ENCODE peak calls at places on chromosomes 2 and 18, in nine cellular contexts. Q is heart left ventricle; I is pancreas; O is Peyer's patch; H is A549; C is colonic mucosa; V is H1; S is CD4-positive, CD25-positive, alpha-beta regulatory T cell; J is ovary. X is an unnamed sample.

GRCh38 chr2:68918497-68918896 is 34.2 kb downstream of the GKN2 start:
- DNase-seq in Q (no peak), I (no peak), O (no peak), H (no peak), C (no peak), V (no peak), S (no peak), J (no peak), X (no peak)

GRCh38 chr2:152036611-152037469 is 62.0 kb downstream of the CACNB4 start:
- DNase-seq in Q (peak; percentile 73), I (peak; percentile 34), O (peak; percentile 83), H (peak; percentile 42), C (peak; percentile 73), V (peak; percentile 66), S (peak; percentile 41), J (peak; percentile 74), X (peak; percentile 60)

GRCh38 chr18:69495338-69495737 is 94.7 kb downstream of the DOK6 start:
- DNase-seq in Q (no peak), I (no peak), O (no peak), H (no peak), C (no peak), V (no peak), S (no peak), J (no peak), X (no peak)

GRCh38 chr2:152031747-152032146 is 67.1 kb downstream of the CACNB4 start:
- DNase-seq in Q (no peak), I (no peak), O (no peak), H (no peak), C (no peak), V (no peak), S (no peak), J (no peak), X (no peak)

GRCh38 chr2:74639550-74639949 is 8.6 kb downstream of the M1AP start:
- DNase-seq in Q (no peak), I (no peak), O (no peak), H (no peak), C (no peak), V (no peak), S (no peak), J (no peak), X (no peak)

GRCh38 chr2:3488768-3489448 is 30.4 kb downstream of the ADI1 start:
- DNase-seq in Q (no peak), I (peak; percentile 26), O (peak; percentile 43), H (no peak), C (no peak), V (no peak), S (no peak), J (no peak), X (peak; percentile 85)

GRCh38 chr18:43751835-43752234 is 474.5 kb upstream of the SYT4 start:
- DNase-seq in Q (no peak), I (no peak), O (no peak), H (no peak), C (no peak), V (no peak), S (no peak), J (no peak), X (no peak)

GRCh38 chr2:20634430-20635095 is 16.3 kb downstream of the HS1BP3 start:
- DNase-seq in Q (no peak), I (no peak), O (no peak), H (no peak), C (no peak), V (no peak), S (no peak), J (peak; percentile 68), X (peak; percentile 56)

GRCh38 chr2:36329746-36330145 is 25.8 kb upstream of the CRIM1 start:
- DNase-seq in Q (no peak), I (no peak), O (no peak), H (peak; percentile 52), C (no peak), V (no peak), S (no peak), J (no peak), X (no peak)

GRCh38 chr2:158228943-158229508 is 127.3 kb downstream of the UPP2 start:
- DNase-seq in Q (no peak), I (no peak), O (no peak), H (no peak), C (no peak), V (no peak), S (no peak), J (no peak), X (no peak)

GRCh38 chr2:8620611-8621382 is 61.1 kb upstream of the ID2 start:
- DNase-seq in Q (no peak), I (no peak), O (peak; percentile 13), H (no peak), C (no peak), V (no peak), S (no peak), J (peak; percentile 54), X (no peak)

GRCh38 chr18:63844254-63844653 is 43.3 kb upstream of the SERPINB2 start:
- DNase-seq in Q (no peak), I (no peak), O (no peak), H (no peak), C (no peak), V (no peak), S (no peak), J (no peak), X (no peak)

GRCh38 chr2:10382313-10383061 is 65.6 kb downstream of the ODC1 start:
- DNase-seq in Q (peak; percentile 51), I (no peak), O (peak; percentile 87), H (no peak), C (peak; percentile 58), V (no peak), S (peak; percentile 72), J (no peak), X (peak; percentile 91)

DNA sequence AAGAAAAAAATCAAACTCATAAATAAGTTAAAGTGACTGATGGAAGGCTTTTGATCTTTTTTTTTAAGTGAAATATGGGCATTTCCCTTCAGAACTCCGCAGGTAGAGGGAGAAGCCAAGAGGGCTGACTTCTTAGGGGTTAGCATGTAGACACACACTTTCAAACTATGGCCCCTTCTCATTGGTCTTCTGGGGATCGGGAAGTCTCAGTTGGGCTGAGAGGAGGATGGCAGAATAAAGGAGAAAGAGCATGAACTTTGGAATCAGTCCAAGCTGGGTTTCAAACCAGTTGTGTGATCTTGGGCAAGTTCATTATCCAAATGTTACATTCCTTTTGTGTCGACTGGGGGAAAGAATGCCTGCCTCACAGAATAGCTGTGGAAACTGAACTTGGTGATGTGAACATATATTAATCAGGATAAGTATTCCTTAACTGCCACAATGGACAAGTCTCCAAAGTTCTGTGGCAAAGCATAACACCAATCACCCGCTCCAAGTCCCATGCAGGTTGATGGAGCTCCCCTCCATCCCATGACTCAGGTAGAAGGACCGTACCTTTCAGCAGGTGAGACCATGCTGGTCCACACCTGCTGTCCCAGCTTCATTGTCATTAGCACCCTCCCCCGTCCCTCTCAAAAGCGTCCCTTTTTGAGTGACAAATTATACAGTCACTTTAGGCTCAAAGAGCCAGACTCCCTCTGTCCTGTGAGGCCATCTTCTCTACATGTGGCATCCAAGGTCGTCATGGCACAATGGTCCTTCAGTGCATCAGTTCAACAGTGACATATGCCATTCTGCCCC is 137.0 kb upstream of the MYCN start:
- DNase-seq in Q (no peak), I (no peak), O (no peak), H (no peak), C (no peak), V (no peak), S (no peak), J (no peak), X (no peak)
- H3K9me3 ChIP-seq in Q (no peaks in the 10 kb centered on the region), I (no peaks in the 10 kb centered on the region), O (no peaks in the 10 kb centered on the region), H (no peaks in the 10 kb centered on the region), C (no peaks in the 10 kb centered on the region), V (no peaks in the 10 kb centered on the region), S (no peaks in the 10 kb centered on the region), J (no peaks in the 10 kb centered on the region), X (no peaks in the 10 kb centered on the region)

DNA sequence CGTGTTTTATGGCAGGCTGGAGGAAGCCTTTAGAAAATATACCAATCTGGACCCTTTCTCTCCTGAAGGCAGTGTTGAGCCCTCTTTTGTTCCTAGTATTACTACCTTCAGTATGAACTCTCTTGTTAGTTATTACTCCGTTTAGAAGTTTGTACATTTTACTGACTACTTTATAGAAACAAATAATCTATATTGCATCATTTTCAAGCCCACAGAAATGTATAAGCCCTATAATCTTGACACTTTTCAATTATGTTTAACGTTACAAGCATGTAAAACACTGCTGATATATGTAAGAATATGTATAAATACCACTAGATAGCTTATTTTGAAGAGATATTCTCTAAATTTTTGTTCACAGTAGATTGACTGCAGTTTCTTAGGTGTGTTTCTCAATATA is 64.0 kb downstream of the SLC25A12 start:
- DNase-seq in Q (no peak), I (no peak), O (no peak), H (no peak), C (no peak), V (no peak), S (no peak), J (no peak), X (no peak)
- H3K9me3 ChIP-seq in Q (no peaks in the 10 kb centered on the region), I (no peaks in the 10 kb centered on the region), O (no peaks in the 10 kb centered on the region), H (peaks cover 20% of the 10 kb centered on the region), C (no peaks in the 10 kb centered on the region), V (peaks cover 32% of the 10 kb centered on the region), S (no peaks in the 10 kb centered on the region), J (no peaks in the 10 kb centered on the region), X (no peaks in the 10 kb centered on the region)

GRCh38 chr2:128041561-128041960 is 13.7 kb upstream of the SAP130 start:
- DNase-seq in Q (no peak), I (no peak), O (no peak), H (no peak), C (no peak), V (no peak), S (no peak), J (no peak), X (no peak)

GRCh38 chr2:128036748-128037607 is 9.1 kb upstream of the SAP130 start:
- DNase-seq in Q (no peak), I (no peak), O (no peak), H (no peak), C (no peak), V (no peak), S (no peak), J (no peak), X (no peak)

GRCh38 chr2:128040166-128040771 is 12.4 kb upstream of the SAP130 start:
- DNase-seq in Q (no peak), I (no peak), O (no peak), H (no peak), C (no peak), V (no peak), S (no peak), J (no peak), X (no peak)

GRCh38 chr2:128037624-128038023 is 9.8 kb upstream of the SAP130 start:
- DNase-seq in Q (no peak), I (no peak), O (no peak), H (no peak), C (no peak), V (peak; percentile 56), S (no peak), J (no peak), X (no peak)

GRCh38 chr2:128039535-128039934 is 11.7 kb upstream of the SAP130 start:
- DNase-seq in Q (no peak), I (no peak), O (no peak), H (no peak), C (no peak), V (no peak), S (no peak), J (no peak), X (no peak)
- H3K9me3 ChIP-seq in Q (peaks cover 48% of the 10 kb centered on the region), I (no peaks in the 10 kb centered on the region), O (no peaks in the 10 kb centered on the region), H (peaks cover 70% of the 10 kb centered on the region), C (no peaks in the 10 kb centered on the region), V (no peaks in the 10 kb centered on the region), S (peaks cover 44% of the 10 kb centered on the region), J (no peaks in the 10 kb centered on the region), X (no peaks in the 10 kb centered on the region)

DNA sequence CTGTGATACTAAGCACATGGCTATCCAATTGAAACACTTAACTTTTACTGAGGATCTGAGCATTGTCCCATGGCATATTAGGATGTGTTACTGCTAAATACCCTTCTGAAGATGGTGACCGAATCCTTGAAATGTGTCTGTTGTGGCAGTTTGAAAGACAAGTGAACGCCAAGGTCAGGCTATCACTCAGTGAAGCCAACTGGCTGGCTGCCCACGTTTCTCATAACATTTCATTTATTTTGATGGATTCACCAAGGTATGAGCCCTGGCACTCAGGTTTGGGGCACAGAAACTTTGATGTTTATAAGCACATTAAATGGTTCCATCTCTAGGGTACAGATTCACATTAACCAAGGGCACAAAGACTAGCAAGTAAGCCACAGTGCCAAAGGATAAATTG is 850.3 kb downstream of the DPP10 start:
- DNase-seq in Q (no peak), I (no peak), O (no peak), H (no peak), C (no peak), V (no peak), S (no peak), J (no peak), X (no peak)
- H3K9me3 ChIP-seq in Q (no peaks in the 10 kb centered on the region), I (no peaks in the 10 kb centered on the region), O (no peaks in the 10 kb centered on the region), H (no peaks in the 10 kb centered on the region), C (no peaks in the 10 kb centered on the region), V (no peaks in the 10 kb centered on the region), S (no peaks in the 10 kb centered on the region), J (no peaks in the 10 kb centered on the region), X (no peaks in the 10 kb centered on the region)

X was measured in thyroid gland.